ENCODE peak calls at places on chromosome 5, in four cellular contexts. One of them, this sample, is unnamed.

GRCh38 chr5:71882826-71883744 is 164.0 kb downstream of the CARTPT start:
- DNase-seq in GM12864: no peak
- DNase-seq in adipocyte: peak
- DNase-seq in stimulated activated CD4-positive, alpha-beta T cell treated with anti-CD3 and anti-CD28 coated beads, Interleukin-1b, Interleukin-23, amount 100 ng/mL, for 1 hour: no peak
- DNase-seq in this sample: no peak

GRCh38 chr5:108567429-108567828 is 180.3 kb upstream of the FER start:
- DNase-seq in adipocyte: no peak
- DNase-seq in GM12864: no peak
- DNase-seq in stimulated activated CD4-positive, alpha-beta T cell treated with anti-CD3 and anti-CD28 coated beads, Interleukin-1b, Interleukin-23, amount 100 ng/mL, for 1 hour: no peak
- DNase-seq in this sample: no peak

GRCh38 chr5:147979761-147980160 is 73.4 kb upstream of the C5orf46 start:
- DNase-seq in adipocyte: no peak
- DNase-seq in GM12864: no peak
- DNase-seq in stimulated activated CD4-positive, alpha-beta T cell treated with anti-CD3 and anti-CD28 coated beads, Interleukin-1b, Interleukin-23, amount 100 ng/mL, for 1 hour: no peak
- DNase-seq in this sample: no peak

GRCh38 chr5:53246042-53246836 is 136.7 kb upstream of the MOCS2 start:
- DNase-seq in stimulated activated CD4-positive, alpha-beta T cell treated with anti-CD3 and anti-CD28 coated beads, Interleukin-1b, Interleukin-23, amount 100 ng/mL, for 1 hour: no peak
- DNase-seq in adipocyte: peak
- DNase-seq in GM12864: no peak
- DNase-seq in this sample: no peak

GRCh38 chr5:107607656-107608368 is 62.9 kb downstream of the EFNA5 start:
- DNase-seq in adipocyte: no peak
- DNase-seq in stimulated activated CD4-positive, alpha-beta T cell treated with anti-CD3 and anti-CD28 coated beads, Interleukin-1b, Interleukin-23, amount 100 ng/mL, for 1 hour: no peak
- DNase-seq in GM12864: no peak
- DNase-seq in this sample: no peak

GRCh38 chr5:180212363-180213255 is 3.6 kb upstream of the RASGEF1C start:
- DNase-seq in GM12864: no peak
- DNase-seq in adipocyte: no peak
- DNase-seq in stimulated activated CD4-positive, alpha-beta T cell treated with anti-CD3 and anti-CD28 coated beads, Interleukin-1b, Interleukin-23, amount 100 ng/mL, for 1 hour: no peak
- DNase-seq in this sample: no peak

GRCh38 chr5:9851458-9851857 is 221.3 kb upstream of the TAS2R1 start:
- DNase-seq in stimulated activated CD4-positive, alpha-beta T cell treated with anti-CD3 and anti-CD28 coated beads, Interleukin-1b, Interleukin-23, amount 100 ng/mL, for 1 hour: no peak
- DNase-seq in adipocyte: peak
- DNase-seq in GM12864: no peak
- DNase-seq in this sample: no peak

GRCh38 chr5:40628428-40628827 is 51.3 kb upstream of the PTGER4 start:
- DNase-seq in stimulated activated CD4-positive, alpha-beta T cell treated with anti-CD3 and anti-CD28 coated beads, Interleukin-1b, Interleukin-23, amount 100 ng/mL, for 1 hour: no peak
- DNase-seq in adipocyte: no peak
- DNase-seq in GM12864: no peak
- DNase-seq in this sample: no peak

GRCh38 chr5:146703899-146704298 is 174.7 kb downstream of the PPP2R2B start:
- DNase-seq in GM12864: no peak
- DNase-seq in adipocyte: no peak
- DNase-seq in stimulated activated CD4-positive, alpha-beta T cell treated with anti-CD3 and anti-CD28 coated beads, Interleukin-1b, Interleukin-23, amount 100 ng/mL, for 1 hour: no peak
- DNase-seq in this sample: no peak

GRCh38 chr5:170737591-170737990 is 45.9 kb upstream of the GABRP start:
- DNase-seq in GM12864: no peak
- DNase-seq in stimulated activated CD4-positive, alpha-beta T cell treated with anti-CD3 and anti-CD28 coated beads, Interleukin-1b, Interleukin-23, amount 100 ng/mL, for 1 hour: no peak
- DNase-seq in adipocyte: no peak
- DNase-seq in this sample: no peak